ENCODE peak calls at places on chromosomes 3 and 15, in six cellular contexts. R is lung, T is tibial artery, S is IMR-90, Z is fibroblast of lung, O is endodermal cell. W is an unnamed sample. For H3K4me1, the result is how much of the 10 kb centered on the place peaks cover.

GRCh38 chr15:64845183-64845611 is 3.5 kb downstream of the PLEKHO2 start:
- DNase-seq in S (no peak), Z (peak), R (no peak), T (peak), O (no peak), W (no peak)

GRCh38 chr3:73427018-73427750 is 197.6 kb downstream of the PDZRN3 start:
- DNase-seq in R (no peak), T (no peak), Z (no peak), S (no peak), O (no peak), W (no peak)

GRCh38 chr15:84955089-84955848 is 26.4 kb upstream of the PDE8A start:
- DNase-seq in O (peak), Z (peak), S (peak), T (peak), R (peak), W (peak)

GRCh38 chr15:32657198-32657886 is 15.8 kb downstream of the SCG5 start:
- DNase-seq in Z (no peak), O (no peak), R (no peak), T (no peak), S (no peak), W (no peak)

GRCh38 chr15:47983533-47983932 is 137.3 kb upstream of the SLC24A5 start:
- DNase-seq in T (no peak), Z (peak), R (no peak), S (no peak), O (no peak), W (no peak)

GRCh38 chr3:154181127-154181691 is 60.0 kb downstream of the ARHGEF26 start:
- DNase-seq in T (no peak), R (no peak), Z (no peak), S (no peak), O (no peak), W (no peak)

GRCh38 chr3:146337991-146338390 is 87.1 kb upstream of the PLSCR4 start:
- DNase-seq in T (no peak), S (no peak), R (no peak), O (no peak), Z (peak), W (no peak)

GRCh38 chr15:43518073-43518761 is 809 bp downstream of the MAP1A start:
- DNase-seq in Z (peak), O (peak), R (no peak), S (peak), T (no peak), W (no peak)

GRCh38 chr15:31544361-31544760 is 217.7 kb downstream of the KLF13 start:
- DNase-seq in T (no peak), S (no peak), R (no peak), Z (no peak), O (no peak), W (no peak)

GRCh38 chr3:159453036-159453435 is 535.6 kb upstream of the IL12A start:
- DNase-seq in O (no peak), Z (no peak), T (no peak), R (no peak), S (no peak), W (no peak)

GRCh38 chr15:64611085-64611484 is 150.7 kb downstream of the ZNF609 start:
- DNase-seq in S (no peak), R (no peak), Z (no peak), O (no peak), T (no peak), W (no peak)

GRCh38 chr15:75425966-75426500 is 25.5 kb downstream of the SIN3A start:
- DNase-seq in T (no peak), Z (no peak), R (no peak), O (no peak), S (no peak), W (no peak)

GRCh38 chr3:195550723-195551122 is 7.6 kb upstream of the PPP1R2 start:
- DNase-seq in R (no peak), Z (peak), T (no peak), S (no peak), O (no peak), W (no peak)

GRCh38 chr3:122377975-122378374 is 5.1 kb downstream of the MIX23 start:
- DNase-seq in T (no peak), R (no peak), Z (no peak), O (no peak), S (no peak), W (no peak)

GRCh38 chr3:35500641-35501353 is 138.5 kb upstream of the ARPP21 start:
- DNase-seq in O (no peak), S (no peak), Z (no peak), R (no peak), T (no peak), W (no peak)

GRCh38 chr3:36906504-36907149 is 38.2 kb downstream of the TRANK1 start:
- DNase-seq in Z (peak), R (no peak), O (peak), T (no peak), S (peak), W (no peak)

GRCh38 chr15:51438526-51438925 is 97.1 kb downstream of the GLDN start:
- DNase-seq in T (no peak), S (no peak), R (no peak), Z (no peak), O (no peak), W (no peak)

GRCh38 chr3:42815826-42816225 is 6.6 kb downstream of the ACKR2 start:
- DNase-seq in R (no peak), S (no peak), Z (no peak), T (no peak), O (no peak), W (no peak)

GRCh38 chr15:91306155-91306554 is 206.1 kb downstream of the SV2B start:
- DNase-seq in Z (no peak), R (no peak), O (no peak), T (no peak), S (no peak), W (no peak)

GRCh38 chr15:93025625-93025982 is 63.4 kb downstream of the RGMA start:
- DNase-seq in R (no peak), Z (no peak), T (no peak), S (no peak), O (no peak), W (no peak)

GRCh38 chr15:93024716-93025624 is 64.0 kb downstream of the RGMA start:
- DNase-seq in S (no peak), T (no peak), O (peak), R (no peak), Z (no peak), W (no peak)

GRCh38 chr15:93027413-93027812 is 61.6 kb downstream of the RGMA start:
- DNase-seq in O (peak), R (no peak), S (no peak), T (no peak), Z (peak), W (no peak)

GRCh38 chr15:93028111-93028631 is 60.8 kb downstream of the RGMA start:
- DNase-seq in Z (no peak), O (peak), T (no peak), S (no peak), R (no peak), W (peak)

GRCh38 chr15:93026359-93026758 is 62.7 kb downstream of the RGMA start:
- DNase-seq in S (no peak), Z (no peak), O (peak), T (no peak), R (no peak), W (peak)
- H3K4me1 ChIP-seq in S (under half), Z (under half), O (under half), T (under half), R (under half), W (half or more)

DNA sequence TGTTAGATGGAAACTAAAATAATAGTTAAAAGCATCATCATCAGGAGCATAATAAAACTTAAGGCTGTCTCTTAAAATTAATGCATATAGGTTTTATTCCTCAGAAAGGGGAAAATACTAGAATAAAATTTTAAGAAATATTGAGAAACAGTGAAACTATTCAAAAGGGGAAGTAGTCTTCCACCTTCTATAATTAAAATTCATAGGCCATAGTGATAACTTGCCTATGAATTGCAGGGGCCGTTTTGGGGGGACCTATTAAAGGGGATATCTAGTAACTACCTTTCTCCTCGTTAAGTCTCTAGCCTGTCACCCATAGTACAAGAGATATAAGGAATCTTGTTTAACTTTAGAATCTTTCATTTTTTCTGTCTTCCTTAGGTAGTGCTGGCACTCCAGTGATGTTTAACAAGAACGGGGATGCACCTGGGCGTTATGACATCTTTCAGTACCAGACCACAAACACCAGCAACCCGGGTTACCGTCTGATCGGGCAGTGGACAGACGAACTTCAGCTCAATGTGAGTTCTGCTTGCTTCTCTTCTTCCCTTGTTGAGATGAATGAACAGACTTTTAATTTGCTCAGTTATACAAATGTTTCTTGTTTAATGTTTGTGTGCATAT is 600.4 kb downstream of the GRM7 start:
- DNase-seq in Z (no peak), S (no peak), O (no peak), R (no peak), T (no peak), W (no peak)
- H3K27ac ChIP-seq in Z (no peak), S (no peak), O (no peak), R (no peak), T (no peak), W (no peak)

DNA sequence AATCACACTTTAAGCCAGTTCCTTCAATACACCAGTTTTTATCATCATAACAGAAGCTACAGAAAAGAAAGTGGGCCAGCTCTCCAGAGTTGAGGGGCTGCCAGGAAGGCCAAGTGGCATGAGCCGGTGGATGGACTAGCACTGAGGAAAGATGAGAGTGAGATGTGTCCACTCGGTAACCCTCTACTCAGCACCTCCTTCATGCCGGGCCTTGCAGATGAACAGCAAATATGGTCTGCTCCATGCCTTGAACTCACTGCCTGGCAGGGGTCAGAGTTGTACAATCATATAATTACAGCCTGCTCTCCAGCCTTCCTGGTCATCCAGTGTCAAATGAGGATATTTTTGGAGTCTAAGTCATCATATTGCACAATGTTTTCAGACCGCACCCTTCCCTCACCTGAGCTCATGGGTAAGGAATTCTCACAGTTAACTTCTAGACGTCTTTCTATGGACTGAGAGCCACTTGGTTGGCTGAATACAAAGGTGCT is 4.9 kb downstream of the MGLL start:
- DNase-seq in Z (peak), O (peak), T (no peak), S (peak), R (peak), W (no peak)
- TF ChIP-seq CTCF in Z (no peak), O (no peak), T (no peak), S (no peak), R (no peak), W (no peak)

GRCh38 chr3:81452406-81452805 is 309.0 kb downstream of the GBE1 start:
- DNase-seq in R (no peak), S (no peak), O (no peak), Z (no peak), T (no peak), W (no peak)

GRCh38 chr3:81446806-81447205 is 314.6 kb downstream of the GBE1 start:
- DNase-seq in Z (no peak), S (no peak), T (no peak), R (no peak), O (no peak), W (no peak)

GRCh38 chr3:81451611-81452010 is 309.8 kb downstream of the GBE1 start:
- DNase-seq in O (no peak), Z (peak), R (no peak), S (no peak), T (no peak), W (no peak)

GRCh38 chr3:81445712-81446111 is 315.7 kb downstream of the GBE1 start:
- DNase-seq in S (no peak), R (no peak), Z (no peak), T (no peak), O (no peak), W (no peak)

DNA sequence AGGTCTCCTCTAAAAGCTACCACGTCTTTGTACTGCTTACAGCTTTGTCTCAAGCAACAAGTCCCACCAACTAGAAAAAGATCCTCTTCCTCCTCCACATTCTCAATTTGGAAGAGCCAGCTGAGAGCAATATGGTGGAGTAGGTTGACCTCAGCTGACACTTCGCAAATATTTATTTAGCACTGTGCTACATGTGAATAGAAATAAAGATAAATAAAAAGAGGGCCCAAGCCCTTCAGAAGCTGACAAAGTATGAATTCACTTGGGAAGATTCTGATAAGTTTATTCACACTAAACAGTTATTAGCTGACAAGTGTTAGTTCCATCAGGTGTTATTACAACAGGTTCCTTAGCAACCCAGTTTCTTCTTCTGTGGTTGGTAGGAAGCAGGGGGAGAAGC is 310.3 kb downstream of the GBE1 start:
- DNase-seq in T (no peak), O (no peak), R (no peak), Z (no peak), S (no peak), W (no peak)
- H3K4me1 ChIP-seq in T (under half), O (under half), R (under half), Z (under half), S (under half), W (under half)

GRCh38 chr15:77636209-77636608 is 3.5 kb upstream of the LINGO1 start:
- DNase-seq in O (no peak), S (no peak), R (no peak), Z (no peak), T (no peak), W (no peak)
- H3K27ac ChIP-seq in O (no peak), S (no peak), R (no peak), Z (no peak), T (no peak), W (no peak)

DNA sequence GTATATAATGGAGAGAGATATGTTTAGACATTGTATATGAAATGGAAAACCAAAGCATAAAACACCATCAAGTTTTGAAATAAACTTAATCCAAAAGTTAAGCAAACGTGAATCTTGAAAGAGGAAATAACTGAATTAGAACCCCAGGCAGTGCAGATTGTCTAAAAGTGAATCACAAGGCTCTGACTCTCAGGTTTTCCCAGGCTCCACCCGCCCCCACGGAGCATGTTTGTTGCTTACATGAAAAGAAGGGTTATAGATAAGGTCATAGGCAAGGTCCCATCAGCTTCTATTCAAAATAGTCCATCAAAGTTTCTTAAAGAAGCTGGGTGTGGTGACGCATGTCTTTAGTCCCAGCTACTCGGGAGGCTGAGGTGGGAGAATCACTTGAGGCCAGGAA is 29.0 kb upstream of the SLMAP start:
- DNase-seq in S (peak), T (no peak), O (no peak), R (no peak), Z (no peak), W (no peak)
- TF ChIP-seq CTCF in S (no peak), T (no peak), O (no peak), R (no peak), Z (no peak), W (no peak)

GRCh38 chr3:5431811-5432378 is 244.4 kb downstream of the EDEM1 start:
- DNase-seq in T (no peak), O (no peak), S (no peak), Z (no peak), R (no peak), W (no peak)

GRCh38 chr3:5429517-5429890 is 242.0 kb downstream of the EDEM1 start:
- DNase-seq in S (no peak), R (no peak), O (no peak), T (no peak), Z (no peak), W (no peak)

GRCh38 chr3:5428607-5429516 is 241.4 kb downstream of the EDEM1 start:
- DNase-seq in R (no peak), Z (no peak), S (no peak), O (no peak), T (no peak), W (no peak)

GRCh38 chr3:5431142-5431541 is 243.6 kb downstream of the EDEM1 start:
- DNase-seq in Z (no peak), R (no peak), T (no peak), O (no peak), S (no peak), W (no peak)

GRCh38 chr3:5430701-5431100 is 243.2 kb downstream of the EDEM1 start:
- DNase-seq in O (no peak), S (no peak), R (no peak), Z (no peak), T (no peak), W (no peak)
- H3K4me1 ChIP-seq in O (under half), S (under half), R (under half), Z (under half), T (under half), W (under half)

DNA sequence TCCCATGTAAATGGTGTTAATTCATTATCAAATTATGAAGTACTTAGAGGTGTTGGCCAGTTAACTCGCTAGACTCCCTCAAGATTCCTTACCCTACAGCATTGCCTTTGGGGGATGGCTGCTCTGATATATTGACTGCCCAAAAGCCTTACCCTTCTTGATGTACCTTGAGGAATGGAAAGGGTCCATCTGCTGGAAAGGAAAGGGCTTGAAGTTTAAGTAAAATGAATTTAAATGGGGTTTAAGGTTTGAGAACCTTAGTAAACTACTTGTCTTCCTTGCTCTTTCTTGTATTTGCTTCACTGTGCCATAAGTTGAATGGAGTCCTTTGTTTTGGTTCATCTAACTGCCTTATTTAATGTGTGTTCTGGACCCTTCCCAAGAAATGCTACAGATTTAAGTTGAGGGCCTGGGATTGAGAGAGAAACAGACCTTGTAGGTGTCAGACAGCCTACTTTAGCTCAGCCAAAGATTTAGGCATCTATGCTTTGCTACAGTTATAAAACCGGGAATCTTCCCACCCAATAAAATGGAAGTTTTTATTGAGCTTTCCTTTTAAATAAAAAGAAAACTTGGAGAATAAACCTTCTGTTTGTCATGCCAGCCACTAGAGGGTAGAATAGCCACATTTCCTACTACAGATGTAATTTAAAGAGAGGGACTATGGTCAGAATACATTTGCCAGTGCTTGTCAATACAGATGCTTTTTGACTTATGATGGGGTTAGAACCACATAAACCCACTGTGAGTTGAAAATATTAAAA is 25.3 kb downstream of the CMSS1 start:
- DNase-seq in T (no peak), Z (peak), R (no peak), S (peak), O (no peak), W (no peak)
- H3K27ac ChIP-seq in T (peak), Z (peak), R (peak), S (no peak), O (no peak), W (peak)

W was measured in ascending aorta.